ENCODE peak calls at places on chromosomes 5 and 9, in four cellular contexts. One of them, this sample, is unnamed.

GRCh38 chr5:150587830-150588494 is 52.5 kb upstream of the SYNPO start:
- DNase-seq in fibroblast of pulmonary artery: no peak
- DNase-seq in fibroblast of villous mesenchyme: no peak
- DNase-seq in bronchial epithelial cell: peak
- DNase-seq in this sample: peak

GRCh38 chr9:80878556-80878955 is 810.8 kb downstream of the TLE1 start:
- DNase-seq in fibroblast of villous mesenchyme: peak
- DNase-seq in fibroblast of pulmonary artery: peak
- DNase-seq in bronchial epithelial cell: no peak
- DNase-seq in this sample: no peak

GRCh38 chr9:133954862-133955529 is 37.1 kb downstream of the VAV2 start:
- DNase-seq in bronchial epithelial cell: no peak
- DNase-seq in fibroblast of pulmonary artery: no peak
- DNase-seq in fibroblast of villous mesenchyme: no peak
- DNase-seq in this sample: no peak

GRCh38 chr9:128863647-128864046 is 18.1 kb downstream of the KYAT1 start:
- DNase-seq in fibroblast of villous mesenchyme: peak
- DNase-seq in bronchial epithelial cell: peak
- DNase-seq in fibroblast of pulmonary artery: peak
- DNase-seq in this sample: peak

GRCh38 chr5:116395708-116396203 is 178.9 kb downstream of the SEMA6A start:
- DNase-seq in fibroblast of pulmonary artery: peak
- DNase-seq in bronchial epithelial cell: no peak
- DNase-seq in fibroblast of villous mesenchyme: no peak
- DNase-seq in this sample: no peak

GRCh38 chr9:81113408-81114124 is 575.8 kb downstream of the TLE1 start:
- DNase-seq in fibroblast of pulmonary artery: no peak
- DNase-seq in fibroblast of villous mesenchyme: no peak
- DNase-seq in bronchial epithelial cell: no peak
- DNase-seq in this sample: no peak

GRCh38 chr5:17951392-17952169 is 317.3 kb downstream of the TAF11L14 start:
- DNase-seq in bronchial epithelial cell: peak
- DNase-seq in fibroblast of villous mesenchyme: no peak
- DNase-seq in fibroblast of pulmonary artery: no peak
- DNase-seq in this sample: no peak

GRCh38 chr5:1431021-1431811 is 14.0 kb downstream of the SLC6A3 start:
- DNase-seq in fibroblast of pulmonary artery: no peak
- DNase-seq in fibroblast of villous mesenchyme: no peak
- DNase-seq in bronchial epithelial cell: no peak
- DNase-seq in this sample: no peak

GRCh38 chr9:136192289-136193126 is 12.4 kb downstream of the LHX3 start:
- DNase-seq in bronchial epithelial cell: no peak
- DNase-seq in fibroblast of villous mesenchyme: no peak
- DNase-seq in fibroblast of pulmonary artery: no peak
- DNase-seq in this sample: no peak

GRCh38 chr5:17177491-17178204 is 39.8 kb upstream of the BASP1 start:
- DNase-seq in fibroblast of pulmonary artery: no peak
- DNase-seq in fibroblast of villous mesenchyme: peak
- DNase-seq in bronchial epithelial cell: no peak
- DNase-seq in this sample: no peak

GRCh38 chr9:70407081-70407503 is 7.4 kb downstream of the KLF9 start:
- DNase-seq in fibroblast of villous mesenchyme: peak
- DNase-seq in fibroblast of pulmonary artery: peak
- DNase-seq in bronchial epithelial cell: peak
- DNase-seq in this sample: peak

GRCh38 chr9:100317706-100318105 is 35.0 kb downstream of the TEX10 start:
- DNase-seq in bronchial epithelial cell: peak
- DNase-seq in fibroblast of pulmonary artery: peak
- DNase-seq in fibroblast of villous mesenchyme: no peak
- DNase-seq in this sample: peak

GRCh38 chr5:100668511-100668910 is 133.3 kb downstream of the FAM174A start:
- DNase-seq in fibroblast of villous mesenchyme: peak
- DNase-seq in fibroblast of pulmonary artery: peak
- DNase-seq in bronchial epithelial cell: peak
- DNase-seq in this sample: no peak

GRCh38 chr5:72633649-72634048 is 126.4 kb upstream of the ZNF366 start:
- DNase-seq in bronchial epithelial cell: no peak
- DNase-seq in fibroblast of villous mesenchyme: peak
- DNase-seq in fibroblast of pulmonary artery: peak
- DNase-seq in this sample: peak

GRCh38 chr5:115452083-115452482 is 92.5 kb downstream of the FEM1C start:
- DNase-seq in bronchial epithelial cell: no peak
- DNase-seq in fibroblast of villous mesenchyme: no peak
- DNase-seq in fibroblast of pulmonary artery: no peak
- DNase-seq in this sample: no peak

GRCh38 chr5:17182966-17183365 is 34.5 kb upstream of the BASP1 start:
- DNase-seq in bronchial epithelial cell: no peak
- DNase-seq in fibroblast of villous mesenchyme: no peak
- DNase-seq in fibroblast of pulmonary artery: peak
- DNase-seq in this sample: peak

GRCh38 chr9:86246752-86247161 is 12.7 kb downstream of the C9orf153 start:
- DNase-seq in fibroblast of pulmonary artery: no peak
- DNase-seq in bronchial epithelial cell: no peak
- DNase-seq in fibroblast of villous mesenchyme: peak
- DNase-seq in this sample: peak

GRCh38 chr5:98798371-98798770 is 24.9 kb downstream of the RGMB start:
- DNase-seq in fibroblast of pulmonary artery: no peak
- DNase-seq in bronchial epithelial cell: no peak
- DNase-seq in fibroblast of villous mesenchyme: no peak
- DNase-seq in this sample: peak

GRCh38 chr5:171445910-171446516 is 26.6 kb downstream of the FGF18 start:
- DNase-seq in fibroblast of pulmonary artery: peak
- DNase-seq in fibroblast of villous mesenchyme: peak
- DNase-seq in bronchial epithelial cell: no peak
- DNase-seq in this sample: peak

GRCh38 chr9:125932012-125932411 is 184.8 kb downstream of the PBX3 start:
- DNase-seq in fibroblast of pulmonary artery: peak
- DNase-seq in fibroblast of villous mesenchyme: peak
- DNase-seq in bronchial epithelial cell: peak
- DNase-seq in this sample: peak
- H3K4me3 ChIP-seq in fibroblast of pulmonary artery: no peak
- H3K4me3 ChIP-seq in fibroblast of villous mesenchyme: no peak
- H3K4me3 ChIP-seq in bronchial epithelial cell: no peak
- H3K4me3 ChIP-seq in this sample: no peak

GRCh38 chr5:4862500-4862899 is 277.6 kb upstream of the ADAMTS16 start:
- DNase-seq in fibroblast of pulmonary artery: peak
- DNase-seq in bronchial epithelial cell: peak
- DNase-seq in fibroblast of villous mesenchyme: peak
- DNase-seq in this sample: peak
- TF ChIP-seq CTCF in fibroblast of pulmonary artery: peak
- TF ChIP-seq CTCF in bronchial epithelial cell: peak
- TF ChIP-seq CTCF in fibroblast of villous mesenchyme: peak
- TF ChIP-seq CTCF in this sample: peak

GRCh38 chr5:10625700-10626472 is 62.0 kb downstream of the ANKRD33B start:
- DNase-seq in bronchial epithelial cell: no peak
- DNase-seq in fibroblast of villous mesenchyme: no peak
- DNase-seq in fibroblast of pulmonary artery: no peak
- DNase-seq in this sample: no peak
- H3K4me3 ChIP-seq in bronchial epithelial cell: no peak
- H3K4me3 ChIP-seq in fibroblast of villous mesenchyme: no peak
- H3K4me3 ChIP-seq in fibroblast of pulmonary artery: no peak
- H3K4me3 ChIP-seq in this sample: no peak

DNA sequence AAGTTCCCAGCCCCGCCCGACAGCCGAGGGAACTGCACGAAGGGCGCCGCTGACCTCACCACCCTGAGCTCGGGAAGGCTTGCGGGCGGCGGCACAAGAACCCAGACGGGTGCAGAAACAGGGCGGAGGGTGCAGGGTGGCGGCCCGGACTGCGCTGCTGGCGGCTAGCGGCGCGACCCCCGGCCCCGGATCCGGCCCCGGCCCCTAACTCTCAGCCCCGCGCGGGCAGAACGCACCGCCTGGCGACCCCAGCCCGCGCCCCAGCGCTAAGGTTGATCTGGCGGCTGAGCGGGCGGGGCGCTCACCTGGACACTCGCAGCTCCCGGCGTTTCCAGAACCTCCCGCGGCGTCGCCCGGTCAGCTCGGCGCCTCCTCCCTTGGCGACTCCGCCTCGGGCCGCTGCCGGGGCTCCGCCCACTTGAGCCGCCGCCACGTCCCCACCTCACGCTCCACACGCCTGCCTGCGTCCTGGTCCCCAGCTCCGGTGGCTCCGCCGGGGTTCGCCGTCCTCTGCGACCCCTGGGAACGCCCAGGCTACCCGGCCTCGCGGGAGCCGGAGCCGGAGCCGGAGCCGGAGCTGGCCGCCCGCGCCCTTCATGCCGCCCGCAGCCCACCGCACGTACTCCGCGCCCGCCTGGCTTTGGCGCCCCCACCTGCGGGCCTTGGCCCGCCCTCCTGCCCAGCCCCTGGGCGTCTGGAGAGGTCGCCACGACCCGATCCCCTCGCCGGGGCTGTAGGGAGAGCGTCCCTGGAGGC is at the start of gene P4HA2:
- DNase-seq in fibroblast of villous mesenchyme: peak
- DNase-seq in bronchial epithelial cell: peak
- DNase-seq in fibroblast of pulmonary artery: peak
- DNase-seq in this sample: peak
- TF ChIP-seq CTCF in fibroblast of villous mesenchyme: no peak
- TF ChIP-seq CTCF in bronchial epithelial cell: peak
- TF ChIP-seq CTCF in fibroblast of pulmonary artery: no peak
- TF ChIP-seq CTCF in this sample: peak

DNA sequence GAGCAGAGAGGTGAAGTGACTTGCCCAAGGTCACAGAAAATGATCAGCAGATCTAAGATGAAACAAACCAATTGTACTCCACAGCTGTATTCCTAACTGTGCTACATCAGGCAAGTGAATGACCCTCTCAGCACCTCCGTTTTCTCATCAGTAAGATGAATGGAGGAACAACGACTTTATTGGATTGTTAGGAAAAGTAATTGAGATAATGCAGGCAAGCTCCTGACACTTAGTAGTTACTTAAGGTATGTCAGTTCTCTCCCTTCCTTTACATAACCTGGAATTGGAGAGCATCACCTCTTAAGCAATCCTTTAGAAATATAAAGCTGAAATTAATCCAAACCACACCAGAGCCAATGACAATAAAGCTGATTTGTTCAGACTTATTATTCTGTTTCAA is 451.2 kb upstream of the CD180 start:
- DNase-seq in fibroblast of pulmonary artery: no peak
- DNase-seq in bronchial epithelial cell: no peak
- DNase-seq in fibroblast of villous mesenchyme: no peak
- DNase-seq in this sample: no peak
- H3K4me3 ChIP-seq in fibroblast of pulmonary artery: no peak
- H3K4me3 ChIP-seq in bronchial epithelial cell: no peak
- H3K4me3 ChIP-seq in fibroblast of villous mesenchyme: no peak
- H3K4me3 ChIP-seq in this sample: no peak

GRCh38 chr9:89428901-89429890 is 68.7 kb downstream of the SEMA4D start:
- DNase-seq in fibroblast of villous mesenchyme: no peak
- DNase-seq in fibroblast of pulmonary artery: no peak
- DNase-seq in bronchial epithelial cell: no peak
- DNase-seq in this sample: no peak
- TF ChIP-seq CTCF in fibroblast of villous mesenchyme: peak
- TF ChIP-seq CTCF in fibroblast of pulmonary artery: peak
- TF ChIP-seq CTCF in bronchial epithelial cell: peak
- TF ChIP-seq CTCF in this sample: peak